ENCODE peak calls at places on chromosomes 6 and 20, in eight cellular contexts. Y is upper lobe of left lung, N is body of pancreas, D is IMR-90, A is endothelial cell of umbilical vein, W is A549, C is adrenal gland, B is HCT116. P is an unnamed sample.

GRCh38 chr6:41679696-41680095 is 41.4 kb downstream of the MDFI start:
- DNase-seq in Y (no peak), N (no peak), D (no peak), A (no peak), W (no peak), C (no peak), B (no peak), P (no peak)

GRCh38 chr6:160428069-160428430 is 79.9 kb downstream of the SLC22A3 start:
- DNase-seq in Y (no peak), N (peak; percentile 90), D (no peak), A (no peak), W (no peak), C (peak; percentile 87), B (no peak), P (peak; percentile 67)

GRCh38 chr20:50392138-50392866 is 117.9 kb upstream of the PTPN1 start:
- DNase-seq in Y (no peak), N (no peak), D (no peak), A (no peak), W (no peak), C (no peak), B (no peak), P (no peak)

GRCh38 chr20:38181207-38181693 is 16.2 kb upstream of the TGM2 start:
- DNase-seq in Y (peak; percentile 42), N (no peak), D (no peak), A (no peak), W (no peak), C (peak; percentile 75), B (no peak), P (no peak)

GRCh38 chr6:129525055-129525454 is 184.9 kb downstream of the ARHGAP18 start:
- DNase-seq in Y (no peak), N (no peak), D (peak; percentile 70), A (no peak), W (no peak), C (no peak), B (no peak), P (no peak)

GRCh38 chr6:158287047-158287446 is 25.2 kb upstream of the TULP4 start:
- DNase-seq in Y (no peak), N (no peak), D (no peak), A (no peak), W (no peak), C (no peak), B (no peak), P (no peak)

GRCh38 chr20:57890254-57890800 is 180.5 kb upstream of the PMEPA1 start:
- DNase-seq in Y (no peak), N (no peak), D (no peak), A (no peak), W (no peak), C (no peak), B (no peak), P (no peak)

GRCh38 chr6:39433630-39434029 is 111.1 kb upstream of the KCNK16 start:
- DNase-seq in Y (no peak), N (no peak), D (no peak), A (no peak), W (no peak), C (no peak), B (no peak), P (no peak)

GRCh38 chr6:154474636-154475428 is 35.7 kb downstream of the CNKSR3 start:
- DNase-seq in Y (no peak), N (peak; percentile 23), D (peak; percentile 84), A (peak; percentile 65), W (peak; percentile 24), C (peak; percentile 64), B (peak; percentile 7), P (no peak)

GRCh38 chr6:117955684-117956083 is 48.6 kb downstream of the SLC35F1 start:
- DNase-seq in Y (no peak), N (no peak), D (no peak), A (no peak), W (no peak), C (no peak), B (no peak), P (no peak)

GRCh38 chr6:169343886-169344525 is 90.4 kb upstream of the THBS2 start:
- DNase-seq in Y (no peak), N (no peak), D (no peak), A (no peak), W (no peak), C (no peak), B (no peak), P (no peak)

DNA sequence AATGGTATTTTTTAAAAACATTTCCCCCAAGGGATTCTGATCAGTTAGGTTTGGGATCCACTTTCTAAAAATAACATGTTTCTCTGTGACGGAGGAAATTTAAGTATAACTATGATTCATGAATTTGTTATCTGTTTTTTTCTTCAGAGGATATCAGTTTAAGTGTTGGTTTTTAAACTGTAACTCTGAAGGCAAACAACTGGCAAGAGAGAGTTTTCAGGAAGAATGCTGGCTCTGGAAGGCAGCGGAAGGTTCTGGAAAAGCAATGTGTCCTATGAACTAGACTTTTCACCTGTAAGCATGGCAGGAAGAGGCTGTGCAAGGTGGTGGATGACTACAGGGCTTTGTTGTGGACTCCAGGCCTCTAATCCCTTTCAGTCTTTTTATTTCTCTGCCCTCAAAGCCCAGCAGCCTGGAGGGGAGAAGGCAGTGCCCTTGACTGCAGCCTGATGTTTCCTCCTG is 153.1 kb downstream of the GMPR start:
- DNase-seq in Y (no peak), N (no peak), D (peak; percentile 68), A (peak; percentile 35), W (no peak), C (peak; percentile 32), B (no peak), P (no peak)
- H3K27ac ChIP-seq in Y (peak overlapping the region; percentile 7), N (no peak overlapping the region), D (peak overlapping the region; percentile 85), A (no peak overlapping the region), W (peak overlapping the region; percentile 35), C (peak overlapping the region; percentile 91), B (no peak overlapping the region), P (peak overlapping the region; percentile 35)

GRCh38 chr6:135141728-135142127 is 39.4 kb upstream of the MYB start:
- DNase-seq in Y (no peak), N (no peak), D (no peak), A (no peak), W (no peak), C (no peak), B (no peak), P (no peak)

GRCh38 chr6:135145509-135145865 is 35.6 kb upstream of the MYB start:
- DNase-seq in Y (no peak), N (no peak), D (no peak), A (no peak), W (no peak), C (no peak), B (no peak), P (no peak)

GRCh38 chr6:135146160-135146920 is 34.8 kb upstream of the MYB start:
- DNase-seq in Y (no peak), N (no peak), D (peak; percentile 80), A (no peak), W (no peak), C (no peak), B (no peak), P (no peak)

GRCh38 chr6:135147637-135148592 is 33.2 kb upstream of the MYB start:
- DNase-seq in Y (no peak), N (no peak), D (peak; percentile 6), A (no peak), W (no peak), C (no peak), B (no peak), P (no peak)

DNA sequence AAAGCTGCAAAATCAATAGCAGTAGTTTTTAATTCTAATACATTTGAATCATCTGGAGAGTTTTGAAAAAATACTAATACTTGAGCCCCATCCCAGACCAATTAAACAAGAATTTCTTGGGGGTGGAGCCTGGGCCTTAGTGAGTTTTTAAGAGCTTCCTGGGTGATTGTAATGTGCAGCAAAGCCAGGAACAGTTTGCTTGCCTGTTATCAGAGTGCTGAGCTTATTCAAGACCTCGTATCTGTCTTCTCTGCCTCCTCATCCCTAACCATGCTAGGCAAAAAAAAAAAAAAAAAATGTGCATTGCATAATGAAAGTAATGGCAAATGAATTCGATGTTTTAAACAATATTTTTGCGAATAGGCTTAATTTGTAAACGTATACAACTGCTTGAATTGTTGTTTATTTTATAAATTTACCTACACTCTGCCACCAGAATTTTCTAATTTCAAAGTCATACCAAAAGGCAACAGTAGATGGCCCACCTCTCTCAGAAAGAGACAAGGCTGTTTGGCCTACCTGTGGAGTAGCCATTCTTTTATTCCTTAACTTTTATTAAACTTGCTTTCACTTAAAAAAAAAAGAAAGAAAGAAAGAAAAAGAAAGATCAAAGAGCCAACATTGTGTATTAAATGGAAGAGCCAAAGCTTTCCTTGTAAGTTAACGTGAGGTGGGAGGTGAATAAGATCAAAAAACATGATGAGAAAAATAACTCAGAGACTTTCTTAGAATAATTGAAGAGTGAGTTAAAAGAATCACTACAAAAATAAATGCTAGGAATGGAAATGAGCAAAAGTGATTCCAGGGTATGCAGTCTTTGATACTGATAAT is 36.2 kb upstream of the MYB start:
- DNase-seq in Y (no peak), N (no peak), D (peak; percentile 43), A (peak; percentile 34), W (peak; percentile 17), C (peak; percentile 11), B (peak; percentile 12), P (peak; percentile 29)
- TF ChIP-seq CTCF in Y (peak; percentile 37), N (peak; percentile 56), D (peak; percentile 64), A (peak; percentile 42), W (peak; percentile 63), C (peak; percentile 54), B (peak; percentile 72), P (peak; percentile 74)

GRCh38 chr6:36339156-36339555 is 2.5 kb upstream of the BNIP5 start:
- DNase-seq in Y (no peak), N (no peak), D (no peak), A (no peak), W (no peak), C (no peak), B (no peak), P (no peak)
- TF ChIP-seq POLR2A in Y (no peak), N (no peak), D (no peak), A (no peak), W (no peak), C (no peak), B (no peak), P (no peak)

GRCh38 chr20:327946-328563 is 2.7 kb downstream of the SOX12 start:
- DNase-seq in Y (no peak), N (no peak), D (peak; percentile 20), A (peak; percentile 15), W (no peak), C (no peak), B (no peak), P (peak; percentile 10)

GRCh38 chr20:329851-330232 is 4.5 kb downstream of the SOX12 start:
- DNase-seq in Y (no peak), N (no peak), D (no peak), A (no peak), W (no peak), C (no peak), B (no peak), P (peak; percentile 34)

GRCh38 chr20:328596-329324 is 3.4 kb downstream of the SOX12 start:
- DNase-seq in Y (no peak), N (no peak), D (no peak), A (no peak), W (no peak), C (peak; percentile 21), B (no peak), P (no peak)

GRCh38 chr20:330233-331149 is 5.1 kb downstream of the SOX12 start:
- DNase-seq in Y (peak; percentile 66), N (peak; percentile 58), D (peak; percentile 66), A (peak; percentile 65), W (peak; percentile 79), C (peak; percentile 64), B (no peak), P (peak; percentile 57)

DNA sequence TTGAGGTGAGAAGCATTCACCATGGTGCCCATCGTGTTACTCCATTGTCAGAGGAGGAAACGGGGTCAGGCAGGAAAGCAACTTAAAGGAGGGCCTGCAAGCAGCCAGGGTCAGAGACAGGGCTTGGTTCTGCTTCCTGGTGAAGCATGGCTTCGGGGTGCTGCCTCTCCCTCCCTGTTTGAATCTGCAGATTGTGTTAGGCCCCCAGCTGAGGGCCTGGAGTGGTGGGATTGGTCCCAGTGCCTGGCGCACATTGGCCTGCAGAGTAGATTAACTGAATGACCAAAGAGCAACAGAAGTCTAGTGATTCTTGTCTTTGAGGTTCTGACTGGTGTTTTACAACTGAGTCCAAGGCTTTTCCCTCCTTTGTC is 4.0 kb downstream of the SOX12 start:
- DNase-seq in Y (no peak), N (no peak), D (no peak), A (peak; percentile 18), W (no peak), C (no peak), B (no peak), P (no peak)
- H3K27ac ChIP-seq in Y (peak overlapping the region; percentile 78), N (no peak overlapping the region), D (no peak overlapping the region), A (no peak overlapping the region), W (peak overlapping the region; percentile 41), C (peak overlapping the region; percentile 94), B (peak overlapping the region; percentile 14), P (no peak overlapping the region)